ENCODE peak calls at places on chromosomes 12 and 14, in eight cellular contexts. J, W, D, V, I, N, B and L are unnamed samples.

GRCh38 chr14:99537399-99537798 is 56.2 kb downstream of the CCNK start:
- DNase-seq in J (no peak), W (no peak), D (no peak), V (no peak), I (no peak), N (no peak), B (no peak), L (peak)

GRCh38 chr12:120240495-120240833 is 25.1 kb downstream of the PXN start:
- DNase-seq in J (no peak), W (no peak), D (no peak), V (no peak), I (no peak), N (no peak), B (peak), L (no peak)

GRCh38 chr12:107134558-107134957 is 41.2 kb upstream of the CRY1 start:
- DNase-seq in J (no peak), W (peak), D (peak), V (no peak), I (peak), N (no peak), B (no peak), L (no peak)

GRCh38 chr12:130850418-130851021 is 11.5 kb upstream of the STX2 start:
- DNase-seq in J (no peak), W (no peak), D (no peak), V (no peak), I (no peak), N (no peak), B (no peak), L (no peak)

GRCh38 chr14:104351849-104352492 is 213.6 kb downstream of the KIF26A start:
- DNase-seq in J (no peak), W (no peak), D (no peak), V (no peak), I (no peak), N (no peak), B (no peak), L (no peak)

GRCh38 chr12:103841690-103842584 is 903 bp upstream of the NT5DC3 start:
- DNase-seq in J (peak), W (peak), D (peak), V (no peak), I (peak), N (no peak), B (peak), L (peak)

GRCh38 chr12:109679716-109680520 is 33.7 kb upstream of the FAM222A start:
- DNase-seq in J (no peak), W (no peak), D (no peak), V (no peak), I (no peak), N (no peak), B (no peak), L (no peak)

GRCh38 chr12:95396849-95397498 is 77.0 kb upstream of the METAP2 start:
- DNase-seq in J (peak), W (no peak), D (no peak), V (no peak), I (no peak), N (no peak), B (no peak), L (peak)

GRCh38 chr14:34199585-34199984 is 248.7 kb upstream of the EGLN3 start:
- DNase-seq in J (peak), W (no peak), D (peak), V (no peak), I (no peak), N (no peak), B (no peak), L (peak)

GRCh38 chr12:108174641-108175040 is 45.6 kb downstream of the WSCD2 start:
- DNase-seq in J (no peak), W (no peak), D (no peak), V (no peak), I (no peak), N (no peak), B (no peak), L (no peak)

GRCh38 chr12:101490286-101490920 is 15.3 kb downstream of the SPIC start:
- DNase-seq in J (no peak), W (no peak), D (no peak), V (no peak), I (peak), N (no peak), B (no peak), L (no peak)

GRCh38 chr12:4441355-4442330 is 4.0 kb downstream of the FGF6 start:
- DNase-seq in J (no peak), W (no peak), D (no peak), V (peak), I (no peak), N (no peak), B (no peak), L (no peak)

GRCh38 chr14:102932484-102933248 is 10.2 kb downstream of the AMN start:
- DNase-seq in J (no peak), W (no peak), D (no peak), V (no peak), I (no peak), N (no peak), B (no peak), L (no peak)

GRCh38 chr12:100799770-100800169 is 5.2 kb downstream of the ANO4 start:
- DNase-seq in J (no peak), W (no peak), D (no peak), V (no peak), I (no peak), N (peak), B (no peak), L (peak)

GRCh38 chr14:103444837-103445524 is 59.8 kb downstream of the MARK3 start:
- DNase-seq in J (no peak), W (no peak), D (no peak), V (no peak), I (no peak), N (no peak), B (no peak), L (peak)

GRCh38 chr14:101878222-101879211 is 85.9 kb upstream of the DYNC1H1 start:
- DNase-seq in J (no peak), W (no peak), D (peak), V (no peak), I (peak), N (no peak), B (no peak), L (no peak)

GRCh38 chr14:37588667-37588955 is 6.4 kb downstream of the FOXA1 start:
- DNase-seq in J (no peak), W (no peak), D (no peak), V (no peak), I (no peak), N (no peak), B (no peak), L (no peak)

GRCh38 chr12:122837306-122838265 is 2.3 kb downstream of the HIP1R start:
- DNase-seq in J (no peak), W (no peak), D (no peak), V (no peak), I (no peak), N (peak), B (no peak), L (no peak)

GRCh38 chr12:92971869-92972524 is 42.9 kb upstream of the EEA1 start:
- DNase-seq in J (peak), W (no peak), D (no peak), V (no peak), I (no peak), N (no peak), B (no peak), L (peak)

GRCh38 chr12:76374395-76375020 is 26.3 kb upstream of the BBS10 start:
- DNase-seq in J (peak), W (no peak), D (no peak), V (no peak), I (no peak), N (no peak), B (no peak), L (peak)

GRCh38 chr14:74682169-74682952 is 30.5 kb downstream of the AREL1 start:
- DNase-seq in J (no peak), W (no peak), D (no peak), V (no peak), I (no peak), N (no peak), B (no peak), L (no peak)

GRCh38 chr12:66665416-66665815 is 13.5 kb downstream of the GRIP1 start:
- DNase-seq in J (no peak), W (no peak), D (no peak), V (no peak), I (no peak), N (no peak), B (no peak), L (peak)

GRCh38 chr12:25781223-25781622 is 177.3 kb upstream of the RASSF8 start:
- DNase-seq in J (no peak), W (no peak), D (no peak), V (no peak), I (no peak), N (no peak), B (no peak), L (no peak)

GRCh38 chr14:37599527-37600368 is 4.3 kb downstream of the TTC6 start:
- DNase-seq in J (no peak), W (no peak), D (no peak), V (no peak), I (no peak), N (no peak), B (no peak), L (no peak)

GRCh38 chr14:66099451-66099850 is 386.7 kb upstream of the CCDC196 start:
- DNase-seq in J (no peak), W (no peak), D (no peak), V (no peak), I (no peak), N (no peak), B (no peak), L (no peak)